ENCODE peak calls at places on chromosome 11, in five cellular contexts. H, C, U, D and R are unnamed samples.

GRCh38 chr11:12189543-12190235 is 79.3 kb downstream of the MICAL2 start:
- DNase-seq in H (no peak), C (no peak), U (no peak), D (no peak), R (peak)

GRCh38 chr11:9170450-9170849 is 79.1 kb upstream of the SCUBE2 start:
- DNase-seq in H (no peak), C (no peak), U (no peak), D (no peak), R (no peak)

GRCh38 chr11:93444671-93445073 is 98.5 kb downstream of the SMCO4 start:
- DNase-seq in H (peak), C (no peak), U (peak), D (no peak), R (no peak)

GRCh38 chr11:32775908-32776307 is 18.6 kb downstream of the CCDC73 start:
- DNase-seq in H (no peak), C (no peak), U (no peak), D (no peak), R (no peak)

GRCh38 chr11:93583490-93583889 is 40.3 kb upstream of the SMCO4 start:
- DNase-seq in H (no peak), C (no peak), U (peak), D (no peak), R (no peak)

GRCh38 chr11:123549901-123550619 is 104.4 kb downstream of the SCN3B start:
- DNase-seq in H (no peak), C (no peak), U (no peak), D (no peak), R (no peak)

GRCh38 chr11:14203392-14203791 is 155.6 kb downstream of the RRAS2 start:
- DNase-seq in H (no peak), C (no peak), U (no peak), D (no peak), R (no peak)

GRCh38 chr11:73269353-73270088 is 2.6 kb upstream of the P2RY6 start:
- DNase-seq in H (no peak), C (peak), U (no peak), D (no peak), R (peak)

GRCh38 chr11:110858556-110858921 is 146.3 kb upstream of the ARHGAP20 start:
- DNase-seq in H (no peak), C (peak), U (no peak), D (no peak), R (peak)

GRCh38 chr11:12464303-12464702 is 86.9 kb downstream of the PARVA start:
- DNase-seq in H (no peak), C (no peak), U (no peak), D (no peak), R (no peak)

GRCh38 chr11:95245038-95245437 is 14.0 kb upstream of the SESN3 start:
- DNase-seq in H (no peak), C (no peak), U (no peak), D (no peak), R (no peak)

GRCh38 chr11:405323-405975 is 9.3 kb downstream of the SIGIRR start:
- DNase-seq in H (no peak), C (peak), U (no peak), D (no peak), R (no peak)

GRCh38 chr11:72174299-72175070 is 17.5 kb upstream of the FOLR1 start:
- DNase-seq in H (no peak), C (no peak), U (no peak), D (no peak), R (no peak)

GRCh38 chr11:33773399-33774355 is 643 bp downstream of the FBXO3 start:
- DNase-seq in H (no peak), C (no peak), U (peak), D (no peak), R (peak)

GRCh38 chr11:4546876-4547275 is 1.9 kb downstream of the OR52M1 start:
- DNase-seq in H (no peak), C (no peak), U (no peak), D (no peak), R (no peak)

GRCh38 chr11:35049906-35050531 is 89.0 kb upstream of the CD44 start:
- DNase-seq in H (no peak), C (no peak), U (no peak), D (no peak), R (no peak)

GRCh38 chr11:35047179-35047578 is 91.8 kb upstream of the CD44 start:
- DNase-seq in H (no peak), C (no peak), U (no peak), D (no peak), R (no peak)

GRCh38 chr11:35045219-35045819 is 93.7 kb upstream of the CD44 start:
- DNase-seq in H (no peak), C (no peak), U (no peak), D (no peak), R (no peak)

GRCh38 chr11:35046606-35047005 is 92.4 kb upstream of the CD44 start:
- DNase-seq in H (no peak), C (no peak), U (no peak), D (no peak), R (no peak)

DNA sequence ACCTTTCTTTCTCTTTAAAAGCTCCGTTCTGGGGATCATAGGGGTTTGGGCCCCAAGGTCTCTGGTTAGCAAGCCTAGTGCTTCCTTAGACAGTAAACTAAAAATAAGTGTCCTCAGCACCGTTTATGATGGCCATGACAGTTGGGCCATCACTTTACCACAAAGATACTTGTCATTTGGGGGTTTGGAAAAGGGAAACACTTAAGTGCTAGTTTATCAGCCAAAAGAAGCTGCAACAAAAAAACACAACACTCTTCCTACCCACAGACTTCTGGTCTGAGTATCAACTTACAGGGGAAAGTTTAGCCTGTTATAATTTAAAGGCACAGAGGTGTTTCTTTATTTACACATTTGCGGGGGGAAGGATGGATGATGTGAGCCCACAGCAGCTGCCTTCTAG is 88.4 kb upstream of the CD44 start:
- DNase-seq in H (no peak), C (no peak), U (no peak), D (no peak), R (no peak)
- H3K4me3 ChIP-seq in H (no peak), C (no peak), U (no peak), D (no peak), R (no peak)

DNA sequence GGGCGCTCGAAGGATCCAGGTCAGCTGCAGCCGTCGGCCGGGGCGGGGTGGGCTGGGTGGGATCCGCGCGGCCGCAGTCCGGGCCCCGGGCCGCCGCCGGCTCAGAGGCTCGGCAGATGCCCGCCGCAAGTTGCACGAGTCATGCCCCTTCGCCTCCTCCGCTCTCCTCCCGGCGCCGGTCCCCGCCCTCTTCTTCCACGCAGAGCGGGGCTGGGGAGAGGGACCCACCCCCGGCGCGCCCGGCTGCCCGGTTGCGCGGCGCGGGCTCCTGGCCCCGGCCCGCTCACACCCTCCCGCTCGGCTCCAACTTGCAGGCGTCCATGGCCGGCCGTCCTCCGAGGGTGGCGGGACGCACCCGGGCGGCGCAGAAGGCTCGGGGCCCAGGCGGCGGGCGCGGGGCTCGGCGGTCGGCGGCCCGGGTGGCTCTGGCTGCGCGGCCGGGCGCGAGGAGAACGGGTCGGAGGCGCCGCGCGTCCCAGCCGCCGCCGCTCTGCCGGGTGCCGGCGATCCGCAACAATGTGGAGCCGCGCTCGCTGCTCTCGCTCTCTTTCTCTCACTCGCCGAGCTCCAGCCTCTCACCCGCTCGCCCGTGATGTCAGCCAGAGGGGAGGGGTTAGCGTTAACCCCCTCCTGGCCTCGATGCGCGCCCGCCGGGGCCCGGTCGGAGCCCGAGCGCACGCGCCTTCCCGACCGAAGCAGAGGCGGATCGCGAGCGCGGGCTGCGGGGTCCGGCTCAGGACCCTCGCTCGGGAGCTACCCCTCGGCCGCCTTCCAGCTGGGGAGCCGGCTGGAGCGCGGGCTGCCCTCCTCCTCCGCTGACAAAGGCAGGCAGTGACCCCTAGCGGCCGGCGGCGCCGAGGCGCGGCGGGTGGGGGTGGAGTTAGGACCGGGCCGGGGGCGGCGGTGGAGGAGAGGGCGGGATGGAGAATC is at the start of gene NECTIN1:
- DNase-seq in H (peak), C (peak), U (peak), D (peak), R (peak)
- TF ChIP-seq POLR2A in H (peak), C (no peak), U (no peak), D (peak), R (no peak)

GRCh38 chr11:66002648-66003225 is 434 bp downstream of the BANF1 start:
- DNase-seq in H (no peak), C (peak), U (no peak), D (no peak), R (no peak)
- TF ChIP-seq CTCF in H (peak), C (no peak), U (peak), D (peak), R (no peak)

GRCh38 chr11:61567286-61568061 is 13.4 kb downstream of the SYT7 start:
- DNase-seq in H (peak), C (peak), U (peak), D (peak), R (peak)
- H3K4me3 ChIP-seq in H (peak), C (no peak), U (no peak), D (no peak), R (no peak)

DNA sequence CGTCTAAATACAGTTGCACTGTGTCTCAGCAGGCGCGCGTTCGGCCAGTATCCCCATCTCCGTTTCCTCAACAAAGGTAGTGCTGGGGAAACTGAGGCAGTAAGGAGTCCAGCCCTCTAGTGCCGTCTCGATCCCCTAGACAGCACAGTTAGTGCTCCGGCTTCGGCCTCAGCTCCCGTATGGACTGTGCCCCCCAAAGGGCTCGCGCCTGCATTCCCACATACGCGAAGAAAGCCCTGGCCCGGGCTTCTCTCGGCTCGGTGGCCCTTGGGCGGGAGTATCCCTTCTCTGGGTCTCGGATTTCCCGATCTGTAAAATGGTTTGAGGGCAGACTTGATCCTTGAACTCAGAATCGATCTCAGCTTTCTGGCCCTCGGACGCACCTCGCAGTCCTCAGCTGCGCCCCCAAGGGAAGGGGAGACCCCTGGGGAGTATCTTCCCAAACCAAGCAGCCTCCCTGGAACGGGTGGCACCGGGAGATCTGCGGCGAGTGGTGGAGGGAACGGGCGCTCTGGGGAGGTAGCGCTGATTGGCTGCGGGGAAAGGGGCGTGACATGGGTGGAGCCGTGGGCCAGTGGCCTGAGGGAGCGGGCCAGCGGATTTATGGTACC is 759 bp upstream of the PEX16 start:
- DNase-seq in H (no peak), C (peak), U (peak), D (no peak), R (peak)
- TF ChIP-seq POLR2A in H (no peak), C (no peak), U (peak), D (no peak), R (no peak)

GRCh38 chr11:113477321-113477720 is 2.1 kb upstream of the DRD2 start:
- DNase-seq in H (no peak), C (no peak), U (peak), D (no peak), R (no peak)
- TF ChIP-seq CTCF in H (peak), C (no peak), U (no peak), D (no peak), R (no peak)

GRCh38 chr11:65855927-65856363 is 2.0 kb downstream of the CFL1 start:
- DNase-seq in H (no peak), C (no peak), U (no peak), D (no peak), R (no peak)
- H3K4me3 ChIP-seq in H (peak), C (peak), U (peak), D (peak), R (no peak)

DNA sequence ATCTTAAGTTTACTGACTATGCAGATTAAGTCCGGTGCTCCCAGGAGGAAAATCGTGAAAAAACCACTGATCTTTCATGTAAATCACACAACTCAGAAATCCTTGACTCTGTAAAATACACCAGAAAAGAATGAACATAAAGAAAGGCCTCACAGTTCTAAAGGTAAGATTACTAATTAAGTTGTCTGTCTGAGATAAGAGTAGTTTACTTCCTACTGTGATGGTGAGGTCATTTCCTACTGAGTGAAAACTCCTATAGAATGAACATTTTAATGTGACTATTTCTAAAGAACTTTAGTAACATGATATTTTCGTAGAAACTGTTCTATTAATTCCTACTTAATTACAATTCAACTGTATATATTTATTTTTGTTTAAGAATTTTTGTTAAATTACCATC is 774.4 kb upstream of the CHORDC1 start:
- DNase-seq in H (no peak), C (no peak), U (no peak), D (no peak), R (no peak)
- TF ChIP-seq POLR2A in H (no peak), C (no peak), U (no peak), D (no peak), R (no peak)

GRCh38 chr11:17720796-17721171 is 1.4 kb downstream of the MYOD1 start:
- DNase-seq in H (no peak), C (no peak), U (no peak), D (no peak), R (no peak)
- TF ChIP-seq CTCF in H (no peak), C (no peak), U (no peak), D (no peak), R (no peak)

GRCh38 chr11:76666830-76667229 is 3.7 kb downstream of the LRRC32 start:
- DNase-seq in H (no peak), C (no peak), U (no peak), D (no peak), R (peak)

GRCh38 chr11:76666408-76666807 is 4.1 kb downstream of the LRRC32 start:
- DNase-seq in H (no peak), C (no peak), U (no peak), D (no peak), R (peak)

GRCh38 chr11:76667856-76668255 is 2.7 kb downstream of the LRRC32 start:
- DNase-seq in H (no peak), C (no peak), U (no peak), D (no peak), R (no peak)

GRCh38 chr11:76668362-76669155 is 2.0 kb downstream of the LRRC32 start:
- DNase-seq in H (no peak), C (no peak), U (no peak), D (no peak), R (peak)

GRCh38 chr11:76667271-76667818 is 3.2 kb downstream of the LRRC32 start:
- DNase-seq in H (no peak), C (no peak), U (no peak), D (no peak), R (no peak)
- H3K4me3 ChIP-seq in H (no peak), C (peak), U (no peak), D (no peak), R (no peak)